ENCODE peak calls at places on chromosomes 6 and 20, in ten cellular contexts. J is HepG2, D is upper lobe of left lung, U is tibial nerve, V is transverse colon, W is A549, G is SK-N-SH, C is stomach, H is sigmoid colon, A is suprapubic skin. K is an unnamed sample.
A peak's percentile ranks its signal among the peaks of the same experiment; 100 is the strongest.

GRCh38 chr6:6002809-6003333 is 3.9 kb downstream of the NRN1 start:
- DNase-seq in J (no peak), D (no peak), U (no peak), V (no peak), W (no peak), G (no peak), C (no peak), H (no peak), A (no peak), K (no peak)

GRCh38 chr6:3013486-3013885 is 13.8 kb downstream of the NQO2 start:
- DNase-seq in J (no peak), D (peak; percentile 83), U (no peak), V (no peak), W (peak; percentile 66), G (no peak), C (peak; percentile 38), H (no peak), A (no peak), K (no peak)

GRCh38 chr6:31721351-31722020 is at the start of gene LY6G6C:
- DNase-seq in J (no peak), D (no peak), U (no peak), V (no peak), W (no peak), G (no peak), C (no peak), H (no peak), A (no peak), K (no peak)

GRCh38 chr20:59120491-59120890 is 43.1 kb upstream of the ZNF831 start:
- DNase-seq in J (no peak), D (no peak), U (no peak), V (no peak), W (no peak), G (no peak), C (no peak), H (no peak), A (no peak), K (no peak)

GRCh38 chr6:105072799-105073199 is 107.0 kb downstream of the POPDC3 start:
- DNase-seq in J (peak; percentile 59), D (no peak), U (no peak), V (no peak), W (peak; percentile 55), G (no peak), C (no peak), H (no peak), A (no peak), K (no peak)

GRCh38 chr6:145147559-145147958 is 587.8 kb downstream of the EPM2A start:
- DNase-seq in J (no peak), D (no peak), U (no peak), V (no peak), W (no peak), G (no peak), C (no peak), H (no peak), A (no peak), K (no peak)

GRCh38 chr20:62596486-62596885 is 45.8 kb upstream of the SLCO4A1 start:
- DNase-seq in J (no peak), D (no peak), U (no peak), V (no peak), W (no peak), G (no peak), C (no peak), H (no peak), A (no peak), K (no peak)

GRCh38 chr6:96716221-96716620 is 121.1 kb downstream of the GPR63 start:
- DNase-seq in J (no peak), D (no peak), U (no peak), V (no peak), W (no peak), G (peak; percentile 2), C (no peak), H (no peak), A (no peak), K (no peak)

GRCh38 chr20:23142162-23143050 is 56.3 kb upstream of the CD93 start:
- DNase-seq in J (no peak), D (peak; percentile 2), U (no peak), V (no peak), W (no peak), G (no peak), C (no peak), H (peak; percentile 62), A (peak; percentile 74), K (peak; percentile 41)

GRCh38 chr20:35820715-35821114 is 48.9 kb downstream of the PHF20 start:
- DNase-seq in J (no peak), D (no peak), U (no peak), V (no peak), W (no peak), G (no peak), C (no peak), H (no peak), A (no peak), K (no peak)

DNA sequence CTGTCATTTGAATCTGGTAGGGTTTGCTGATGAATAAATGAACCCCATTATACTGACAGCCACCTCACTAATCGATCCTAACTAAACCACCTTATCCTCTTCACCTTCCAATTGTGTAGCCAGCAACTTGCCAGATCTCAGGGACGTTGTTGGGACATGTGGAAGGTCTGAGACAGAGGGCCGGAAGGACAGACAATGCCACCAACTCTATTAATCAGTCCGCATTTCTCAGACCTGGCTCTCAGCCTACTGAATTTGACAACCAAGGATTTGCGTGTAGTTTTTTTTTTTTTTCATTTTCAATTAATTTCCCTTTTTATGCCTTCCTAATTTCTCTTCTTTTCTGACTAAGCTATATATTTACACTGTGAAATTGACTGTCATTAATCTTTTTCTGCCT is 122.5 kb downstream of the CARMIL1 start:
- DNase-seq in J (no peak), D (no peak), U (no peak), V (no peak), W (no peak), G (no peak), C (no peak), H (no peak), A (no peak), K (no peak)
- TF ChIP-seq EP300 in J (no peak), D (no peak), U (no peak), V (no peak), W (no peak), G (no peak), C (no peak), H (no peak), A (no peak), K (no peak)

DNA sequence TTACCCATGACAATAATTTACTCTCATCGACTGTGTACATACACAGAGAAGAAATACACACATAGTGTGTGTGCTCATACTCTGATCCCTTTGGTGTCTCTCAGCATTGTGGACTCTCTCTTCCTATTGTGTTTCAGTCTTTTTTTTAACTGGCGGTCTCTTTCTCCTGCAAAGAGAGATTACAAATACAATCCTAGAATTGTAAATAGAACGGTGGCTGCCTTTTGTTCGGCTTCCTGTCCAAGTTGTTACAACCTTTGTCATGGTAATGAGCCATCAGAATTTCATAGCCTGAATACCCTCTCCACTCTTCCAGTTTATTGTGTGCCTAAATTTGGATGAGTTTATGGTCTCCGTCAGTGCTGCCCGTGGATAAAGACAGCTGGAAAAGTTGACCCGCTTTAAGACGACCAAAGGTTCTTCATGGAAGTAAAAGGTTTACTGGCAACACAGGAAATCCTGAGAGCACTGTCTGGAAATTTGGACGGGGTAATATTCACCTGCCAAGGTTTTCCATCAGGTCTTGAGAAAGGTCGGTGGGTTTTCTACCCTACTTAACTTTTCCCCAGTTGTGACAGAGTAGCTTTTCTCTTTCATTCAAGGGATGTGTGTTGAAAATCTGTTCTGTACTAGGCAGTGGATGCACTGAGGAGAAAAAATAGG is 263.8 kb downstream of the CD83 start:
- DNase-seq in J (no peak), D (no peak), U (no peak), V (no peak), W (no peak), G (no peak), C (no peak), H (no peak), A (no peak), K (no peak)
- TF ChIP-seq EP300 in J (no peak), D (no peak), U (no peak), V (no peak), W (no peak), G (no peak), C (no peak), H (no peak), A (no peak), K (no peak)

GRCh38 chr20:31689141-31689540 is 33.5 kb downstream of the BCL2L1 start:
- DNase-seq in J (no peak), D (no peak), U (no peak), V (no peak), W (no peak), G (no peak), C (no peak), H (no peak), A (no peak), K (no peak)

GRCh38 chr20:31693987-31694661 is 28.5 kb downstream of the BCL2L1 start:
- DNase-seq in J (no peak), D (no peak), U (no peak), V (no peak), W (no peak), G (no peak), C (no peak), H (no peak), A (no peak), K (no peak)

GRCh38 chr20:31693402-31693801 is 29.3 kb downstream of the BCL2L1 start:
- DNase-seq in J (no peak), D (no peak), U (no peak), V (no peak), W (no peak), G (no peak), C (no peak), H (no peak), A (no peak), K (no peak)

GRCh38 chr20:31690124-31690666 is 32.5 kb downstream of the BCL2L1 start:
- DNase-seq in J (no peak), D (no peak), U (no peak), V (no peak), W (no peak), G (no peak), C (no peak), H (no peak), A (no peak), K (no peak)

DNA sequence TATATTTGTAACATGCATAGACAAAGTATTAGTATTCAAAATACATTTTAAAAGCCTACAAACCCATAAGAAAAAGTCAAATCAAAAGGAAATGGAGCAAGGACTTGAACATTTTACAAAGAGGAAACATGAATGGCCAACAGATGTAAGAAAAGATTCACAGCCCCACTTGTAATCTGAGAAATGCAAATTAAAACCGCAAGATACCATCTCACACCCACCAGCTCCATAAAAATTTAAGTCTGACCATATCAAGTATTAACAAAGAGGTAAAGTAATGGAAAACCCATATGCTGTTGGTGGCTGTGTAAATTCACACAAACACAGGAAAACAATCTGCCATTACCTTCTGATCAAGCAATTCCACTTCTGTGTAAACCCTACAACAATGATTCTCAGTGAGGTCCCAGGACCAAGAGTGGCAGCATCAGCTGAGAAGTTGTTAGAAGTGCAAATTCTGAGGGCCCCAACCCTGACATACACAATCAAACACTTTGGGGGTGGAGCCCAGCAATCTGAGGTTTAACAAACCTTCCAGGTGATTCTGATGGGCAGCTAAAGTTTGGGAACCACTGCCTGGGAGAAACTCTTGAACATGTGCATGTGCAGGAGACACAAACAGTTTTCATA is 30.9 kb downstream of the BCL2L1 start:
- DNase-seq in J (no peak), D (no peak), U (no peak), V (no peak), W (no peak), G (no peak), C (no peak), H (no peak), A (no peak), K (no peak)
- TF ChIP-seq EP300 in J (no peak), D (no peak), U (no peak), V (no peak), W (no peak), G (no peak), C (no peak), H (no peak), A (no peak), K (no peak)

GRCh38 chr6:68880050-68880449 is 245.0 kb downstream of the ADGRB3 start:
- DNase-seq in J (no peak), D (no peak), U (no peak), V (no peak), W (no peak), G (peak; percentile 61), C (no peak), H (no peak), A (no peak), K (no peak)
- TF ChIP-seq EP300 in J (no peak), D (no peak), U (no peak), V (no peak), W (no peak), G (no peak), C (no peak), H (no peak), A (no peak), K (no peak)